ENCODE peak calls at places on chromosomes 4 and X, in eight cellular contexts. H is activated gamma-delta T cell treated with Interleukin-2 at 50 U/mL for 16 hours; U is activated CD8-positive, alpha-beta memory T cell treated with anti-CD3 and anti-CD28 coated beads for 4 hours; Y is activated T-cell treated with anti-CD3 and anti-CD28 coated beads, Interleukin-2, amount 50 U/mL, for 48 hours; Q is choroid plexus epithelial cell; R is EH; W is CD4-positive, alpha-beta T cell; V is NCI-H345. G is an unnamed sample.

GRCh38 chrX:9997041-9997440 is 29.9 kb downstream of the CLDN34 start:
- DNase-seq in H (no peak), W (no peak), V (no peak), R (no peak), Y (no peak), U (no peak), Q (no peak), G (no peak)

GRCh38 chr4:13546855-13547562 is 2.7 kb upstream of the NKX3-2 start:
- DNase-seq in R (no peak), H (no peak), W (no peak), Y (peak; percentile 33), V (peak; percentile 49), Q (no peak), U (no peak), G (no peak)

GRCh38 chr4:65671402-65671801 is 1.1 kb upstream of the EPHA5 start:
- DNase-seq in V (no peak), Y (no peak), W (no peak), H (no peak), U (no peak), R (no peak), Q (no peak), G (no peak)

GRCh38 chrX:39470588-39471155 is 627.1 kb downstream of the BCOR start:
- DNase-seq in V (no peak), W (no peak), Y (no peak), R (peak; percentile 59), Q (peak; percentile 18), U (no peak), H (no peak), G (no peak)

GRCh38 chr4:128871948-128872347 is 62.4 kb downstream of the JADE1 start:
- DNase-seq in Y (no peak), U (no peak), W (no peak), H (no peak), Q (peak; percentile 92), R (peak; percentile 99), V (no peak), G (no peak)

GRCh38 chr4:159142254-159142653 is 39.4 kb downstream of the RAPGEF2 start:
- DNase-seq in W (no peak), R (peak; percentile 27), Y (no peak), H (no peak), Q (peak; percentile 67), U (no peak), V (no peak), G (no peak)

GRCh38 chrX:68942141-68942540 is 113.3 kb downstream of the EFNB1 start:
- DNase-seq in U (no peak), Q (no peak), V (peak; percentile 15), Y (no peak), R (no peak), W (no peak), H (no peak), G (no peak)

GRCh38 chrX:9163153-9163790 is 129.3 kb upstream of the FAM9B start:
- DNase-seq in Y (no peak), H (no peak), U (no peak), W (no peak), V (peak; percentile 86), Q (peak; percentile 30), R (peak; percentile 62), G (no peak)

GRCh38 chr4:8528713-8529112 is 51.5 kb upstream of the GPR78 start:
- DNase-seq in W (no peak), R (peak; percentile 85), Y (no peak), V (no peak), U (no peak), Q (peak; percentile 81), H (no peak), G (no peak)